ENCODE peak calls at places on chromosome 18, in eight cellular contexts. W, M, E, C, H, L, G and Q are unnamed samples.

GRCh38 chr18:52499646-52500045 is 159.6 kb downstream of the DCC start:
- DNase-seq in W (no peak), M (no peak), E (peak), C (no peak), H (no peak), L (no peak), G (no peak), Q (no peak)

GRCh38 chr18:74152906-74153305 is 4.6 kb downstream of the TIMM21 start:
- DNase-seq in W (no peak), M (no peak), E (no peak), C (no peak), H (no peak), L (no peak), G (no peak), Q (no peak)

GRCh38 chr18:286515-287310 is 18.9 kb upstream of the THOC1 start:
- DNase-seq in W (no peak), M (no peak), E (no peak), C (peak), H (no peak), L (no peak), G (no peak), Q (peak)

GRCh38 chr18:13570856-13571495 is 155.4 kb downstream of the FAM210A start:
- DNase-seq in W (no peak), M (no peak), E (no peak), C (no peak), H (no peak), L (no peak), G (no peak), Q (no peak)

GRCh38 chr18:10242922-10243680 is 211.3 kb upstream of the APCDD1 start:
- DNase-seq in W (no peak), M (no peak), E (no peak), C (no peak), H (no peak), L (no peak), G (no peak), Q (no peak)

GRCh38 chr18:23529597-23529996 is 26.3 kb downstream of the RMC1 start:
- DNase-seq in W (no peak), M (no peak), E (no peak), C (peak), H (no peak), L (no peak), G (no peak), Q (peak)

GRCh38 chr18:14053661-14054060 is 78.6 kb downstream of the ZNF519 start:
- DNase-seq in W (no peak), M (no peak), E (no peak), C (no peak), H (no peak), L (no peak), G (no peak), Q (no peak)

GRCh38 chr18:48106976-48107781 is 176.7 kb upstream of the SMAD2 start:
- DNase-seq in W (no peak), M (no peak), E (no peak), C (no peak), H (no peak), L (no peak), G (no peak), Q (no peak)

GRCh38 chr18:45569566-45569965 is 45.7 kb upstream of the SLC14A2 start:
- DNase-seq in W (no peak), M (no peak), E (no peak), C (no peak), H (no peak), L (no peak), G (no peak), Q (no peak)

GRCh38 chr18:62509779-62510178 is 13.0 kb upstream of the ZCCHC2 start:
- DNase-seq in W (no peak), M (no peak), E (no peak), C (no peak), H (no peak), L (no peak), G (no peak), Q (no peak)

GRCh38 chr18:75003089-75003488 is 205.8 kb downstream of the PTGR3 start:
- DNase-seq in W (no peak), M (no peak), E (no peak), C (peak), H (no peak), L (no peak), G (no peak), Q (peak)

GRCh38 chr18:3716116-3716660 is 266.2 kb downstream of the TGIF1 start:
- DNase-seq in W (no peak), M (no peak), E (no peak), C (no peak), H (no peak), L (no peak), G (no peak), Q (no peak)

GRCh38 chr18:54882318-54882717 is 54.0 kb downstream of the RAB27B start:
- DNase-seq in W (no peak), M (no peak), E (no peak), C (no peak), H (no peak), L (no peak), G (no peak), Q (no peak)

GRCh38 chr18:62982600-62983251 is 267.4 kb downstream of the PHLPP1 start:
- DNase-seq in W (no peak), M (peak), E (peak), C (peak), H (no peak), L (peak), G (no peak), Q (peak)

GRCh38 chr18:56112013-56112749 is 524.2 kb upstream of the TCF4 start:
- DNase-seq in W (no peak), M (no peak), E (no peak), C (no peak), H (no peak), L (no peak), G (peak), Q (peak)

GRCh38 chr18:3660719-3661118 is 210.7 kb downstream of the TGIF1 start:
- DNase-seq in W (no peak), M (no peak), E (no peak), C (no peak), H (no peak), L (no peak), G (no peak), Q (no peak)

GRCh38 chr18:54130631-54131030 is 93.8 kb downstream of the MBD2 start:
- DNase-seq in W (no peak), M (no peak), E (no peak), C (no peak), H (no peak), L (no peak), G (no peak), Q (no peak)

GRCh38 chr18:59272971-59273935 is at the start of gene RAX:
- DNase-seq in W (no peak), M (no peak), E (no peak), C (peak), H (no peak), L (no peak), G (no peak), Q (peak)

GRCh38 chr18:35497006-35497333 is 790 bp downstream of the INO80C start:
- DNase-seq in W (no peak), M (no peak), E (no peak), C (no peak), H (no peak), L (peak), G (no peak), Q (no peak)

GRCh38 chr18:56423626-56424025 is 214.8 kb downstream of the TXNL1 start:
- DNase-seq in W (no peak), M (no peak), E (no peak), C (no peak), H (no peak), L (no peak), G (no peak), Q (no peak)

GRCh38 chr18:2146754-2147153 is 424.6 kb downstream of the METTL4 start:
- DNase-seq in W (no peak), M (no peak), E (no peak), C (no peak), H (no peak), L (no peak), G (no peak), Q (no peak)

GRCh38 chr18:61702007-61702406 is 190.8 kb downstream of the RNF152 start:
- DNase-seq in W (no peak), M (peak), E (no peak), C (peak), H (no peak), L (no peak), G (peak), Q (peak)

GRCh38 chr18:3610818-3611217 is 160.8 kb downstream of the TGIF1 start:
- DNase-seq in W (no peak), M (no peak), E (no peak), C (no peak), H (no peak), L (no peak), G (no peak), Q (no peak)

GRCh38 chr18:42925036-42925435 is 190.4 kb downstream of the RIT2 start:
- DNase-seq in W (no peak), M (no peak), E (no peak), C (no peak), H (no peak), L (no peak), G (no peak), Q (no peak)

GRCh38 chr18:44682181-44682870 is 1.6 kb downstream of the SETBP1 start:
- DNase-seq in W (peak), M (no peak), E (no peak), C (no peak), H (no peak), L (no peak), G (no peak), Q (no peak)

GRCh38 chr18:46679846-46680598 is 23.0 kb upstream of the LOXHD1 start:
- DNase-seq in W (no peak), M (no peak), E (no peak), C (no peak), H (no peak), L (no peak), G (no peak), Q (no peak)

GRCh38 chr18:1002653-1003178 is 98.0 kb downstream of the ADCYAP1 start:
- DNase-seq in W (no peak), M (peak), E (no peak), C (peak), H (no peak), L (no peak), G (no peak), Q (peak)